ENCODE peak calls at places on chromosomes 2 and 18, in nine cellular contexts. W, M, Y, R, I, L, Z, P and F are unnamed samples.

GRCh38 chr18:23099621-23100020 is 35.7 kb upstream of the CABLES1 start:
- DNase-seq in I (no peak), M (no peak), P (no peak), L (no peak), Y (peak), W (peak), Z (peak), R (no peak), F (no peak)

GRCh38 chr2:165018207-165018606 is 62.9 kb upstream of the SLC38A11 start:
- DNase-seq in L (no peak), R (no peak), P (peak), Z (no peak), W (no peak), I (no peak), Y (no peak), M (no peak), F (no peak)

GRCh38 chr2:162245737-162246136 is 2.5 kb upstream of the FAP start:
- DNase-seq in L (no peak), Y (no peak), Z (no peak), R (no peak), I (no peak), W (peak), M (no peak), P (no peak), F (no peak)

GRCh38 chr2:233247744-233248143 is 3.7 kb upstream of the ATG16L1 start:
- DNase-seq in L (no peak), P (no peak), Z (no peak), I (no peak), R (peak), W (peak), Y (no peak), M (peak), F (no peak)

GRCh38 chr2:120666433-120666832 is 69.2 kb upstream of the GLI2 start:
- DNase-seq in W (no peak), P (no peak), L (no peak), Z (no peak), M (no peak), I (no peak), R (no peak), Y (no peak), F (no peak)

GRCh38 chr2:233418761-233419625 is 64.7 kb downstream of the DGKD start:
- DNase-seq in M (no peak), L (no peak), I (no peak), Z (no peak), W (no peak), R (no peak), P (no peak), Y (no peak), F (peak)

GRCh38 chr2:9770308-9771100 is 72.8 kb upstream of the TAF1B start:
- DNase-seq in Z (peak), M (peak), Y (peak), W (peak), L (peak), R (peak), I (peak), P (peak), F (no peak)

GRCh38 chr2:43178602-43179542 is 47.5 kb downstream of the ZFP36L2 start:
- DNase-seq in Y (peak), R (no peak), I (no peak), Z (peak), M (no peak), L (peak), W (peak), P (no peak), F (peak)

GRCh38 chr2:66305714-66306113 is 129.2 kb upstream of the MEIS1 start:
- DNase-seq in Y (no peak), W (no peak), R (no peak), M (no peak), P (peak), L (no peak), I (no peak), Z (peak), F (no peak)

GRCh38 chr2:12665334-12665733 is 51.4 kb upstream of the TRIB2 start:
- DNase-seq in Z (no peak), R (no peak), I (no peak), P (no peak), Y (no peak), M (no peak), W (no peak), L (no peak), F (no peak)

GRCh38 chr2:37768491-37768925 is 97.1 kb upstream of the CDC42EP3 start:
- DNase-seq in W (peak), R (no peak), Y (no peak), M (no peak), Z (peak), P (no peak), L (no peak), I (no peak), F (no peak)

GRCh38 chr18:43271593-43272432 is 5.5 kb downstream of the SYT4 start:
- DNase-seq in P (peak), W (no peak), M (no peak), Y (no peak), R (no peak), Z (no peak), I (no peak), L (no peak), F (no peak)

GRCh38 chr2:109527846-109528705 is 85.7 kb downstream of the SEPTIN10 start:
- DNase-seq in Y (no peak), P (no peak), R (no peak), M (no peak), W (no peak), L (no peak), I (no peak), Z (no peak), F (no peak)

GRCh38 chr2:237896941-237897340 is 37.5 kb downstream of the RAMP1 start:
- DNase-seq in P (no peak), L (no peak), R (no peak), Y (peak), M (no peak), Z (no peak), I (no peak), W (no peak), F (no peak)

GRCh38 chr18:7000484-7001096 is 117.0 kb downstream of the LAMA1 start:
- DNase-seq in Y (no peak), L (no peak), R (no peak), P (no peak), I (no peak), M (no peak), W (no peak), Z (peak), F (no peak)

GRCh38 chr2:102114290-102114721 is 28.2 kb upstream of the IL1R1 start:
- DNase-seq in I (no peak), Y (no peak), R (no peak), W (peak), P (no peak), M (no peak), Z (no peak), L (no peak), F (no peak)

GRCh38 chr2:206442854-206443734 is at the start of gene ADAM23:
- DNase-seq in Y (no peak), M (peak), I (peak), L (peak), W (no peak), Z (no peak), P (peak), R (no peak), F (no peak)

GRCh38 chr2:27024188-27024587 is 8.6 kb upstream of the TMEM214 start:
- DNase-seq in I (no peak), W (no peak), Z (no peak), R (no peak), L (no peak), M (no peak), Y (no peak), P (no peak), F (no peak)

GRCh38 chr2:113088173-113088992 is 20.6 kb downstream of the IL1F10 start:
- DNase-seq in Y (no peak), R (no peak), W (no peak), Z (no peak), P (no peak), L (no peak), M (no peak), I (no peak), F (no peak)

GRCh38 chr2:63661076-63661475 is 72.3 kb downstream of the MDH1 start:
- DNase-seq in L (no peak), W (no peak), R (no peak), M (no peak), Y (no peak), Z (no peak), I (no peak), P (no peak), F (no peak)

GRCh38 chr2:118779362-118779761 is 68.1 kb downstream of the EN1 start:
- DNase-seq in W (no peak), P (no peak), Y (no peak), Z (no peak), R (no peak), L (no peak), I (no peak), M (no peak), F (no peak)

GRCh38 chr2:162242586-162243304 is 500 bp downstream of the FAP start:
- DNase-seq in P (no peak), M (no peak), L (no peak), Y (no peak), W (no peak), I (no peak), R (no peak), Z (no peak), F (no peak)

GRCh38 chr2:236855176-236855865 is 230.4 kb upstream of the COPS8 start:
- DNase-seq in Y (no peak), R (no peak), Z (no peak), M (no peak), W (no peak), P (no peak), I (no peak), L (no peak), F (peak)

GRCh38 chr2:65326276-65326675 is 98.6 kb downstream of the ACTR2 start:
- DNase-seq in I (no peak), Y (no peak), P (no peak), W (no peak), M (no peak), L (no peak), Z (no peak), R (no peak), F (no peak)

GRCh38 chr2:75647771-75648170 is 1.2 kb downstream of the MRPL19 start:
- DNase-seq in M (no peak), L (no peak), Y (no peak), P (no peak), I (no peak), Z (no peak), R (no peak), W (no peak), F (no peak)